ENCODE peak calls at places on chromosomes 11 and 22, in ten cellular contexts. N, K, P, R, S, Q, F, W, Z and I are unnamed samples.

GRCh38 chr22:42376721-42377177 is 55.5 kb downstream of the NFAM1 start:
- DNase-seq in R (no peak), F (peak), W (no peak), Z (peak), K (peak), N (peak), P (no peak), S (no peak), Q (peak), I (no peak)

GRCh38 chr22:38135133-38135706 is 24.7 kb upstream of the BAIAP2L2 start:
- DNase-seq in W (peak), F (no peak), Z (no peak), Q (peak), S (no peak), K (no peak), R (no peak), N (peak), P (no peak), I (no peak)

GRCh38 chr11:70736461-70736860 is 338.1 kb downstream of the CTTN start:
- DNase-seq in P (no peak), F (no peak), R (no peak), Q (no peak), S (no peak), K (no peak), Z (no peak), N (no peak), W (no peak), I (no peak)

GRCh38 chr22:44348963-44349950 is 36.5 kb upstream of the SHISAL1 start:
- DNase-seq in R (no peak), S (no peak), Q (no peak), W (no peak), F (peak), N (no peak), Z (no peak), P (no peak), K (peak), I (no peak)

GRCh38 chr11:7677071-7677470 is 3.8 kb upstream of the CYB5R2 start:
- DNase-seq in K (no peak), N (no peak), F (no peak), S (no peak), R (no peak), W (no peak), Z (no peak), P (no peak), Q (peak), I (no peak)

GRCh38 chr11:22878039-22878438 is 17.8 kb upstream of the CCDC179 start:
- DNase-seq in S (no peak), Q (no peak), F (no peak), P (no peak), K (no peak), N (no peak), R (no peak), W (no peak), Z (no peak), I (no peak)

GRCh38 chr22:24485608-24486007 is 9.5 kb upstream of the UPB1 start:
- DNase-seq in P (no peak), S (no peak), F (no peak), R (no peak), N (peak), W (peak), Z (no peak), K (no peak), Q (no peak), I (no peak)

GRCh38 chr22:44360686-44361381 is 48.1 kb upstream of the SHISAL1 start:
- DNase-seq in F (peak), Q (peak), N (no peak), R (no peak), K (peak), Z (peak), P (no peak), W (no peak), S (no peak), I (no peak)

GRCh38 chr11:17012712-17013547 is 1.3 kb downstream of the PLEKHA7 start:
- DNase-seq in R (no peak), Z (peak), Q (no peak), F (peak), N (no peak), S (no peak), P (no peak), K (peak), W (no peak), I (no peak)

GRCh38 chr11:35539781-35540281 is 14.4 kb upstream of the PAMR1 start:
- DNase-seq in F (peak), Q (peak), R (no peak), S (no peak), W (no peak), Z (peak), N (no peak), P (no peak), K (no peak), I (no peak)

GRCh38 chr11:10108901-10109665 is 184.9 kb downstream of the SBF2 start:
- DNase-seq in N (no peak), W (no peak), Z (no peak), F (no peak), P (no peak), Q (no peak), S (no peak), K (no peak), R (no peak), I (no peak)

GRCh38 chr22:20173720-20174119 is 22.9 kb upstream of the CCDC188 start:
- DNase-seq in K (no peak), P (no peak), S (no peak), F (no peak), R (no peak), Z (no peak), W (no peak), N (no peak), Q (no peak), I (no peak)

GRCh38 chr11:118415739-118416068 is 14.3 kb downstream of the ATP5MG start:
- DNase-seq in P (no peak), K (peak), F (peak), Q (peak), N (peak), S (no peak), Z (no peak), R (no peak), W (peak), I (no peak)

GRCh38 chr11:111718436-111719325 is 47.5 kb downstream of the PPP2R1B start:
- DNase-seq in S (no peak), F (no peak), Z (no peak), K (no peak), R (no peak), Q (no peak), N (no peak), P (no peak), W (no peak), I (no peak)

GRCh38 chr11:110046759-110047386 is 46.3 kb upstream of the ZC3H12C start:
- DNase-seq in S (no peak), F (no peak), W (no peak), P (no peak), Q (no peak), K (no peak), R (no peak), Z (no peak), N (no peak), I (no peak)

GRCh38 chr11:47905358-47906059 is 57.4 kb upstream of the NUP160 start:
- DNase-seq in P (no peak), Q (no peak), R (no peak), N (no peak), W (no peak), K (no peak), F (no peak), Z (no peak), S (no peak), I (no peak)

GRCh38 chr11:22797081-22797480 is 32.5 kb downstream of the SVIP start:
- DNase-seq in N (no peak), W (no peak), F (no peak), S (no peak), Q (no peak), P (no peak), K (no peak), R (no peak), Z (no peak), I (no peak)

GRCh38 chr11:38503876-38504275 is 1905.8 kb upstream of the RAG2 start:
- DNase-seq in P (no peak), K (no peak), R (no peak), F (no peak), S (no peak), N (no peak), W (no peak), Z (no peak), Q (no peak), I (no peak)

GRCh38 chr11:61911701-61912529 is 5.5 kb downstream of the RAB3IL1 start:
- DNase-seq in P (no peak), W (no peak), S (no peak), F (peak), Z (peak), N (no peak), R (no peak), Q (no peak), K (no peak), I (no peak)

GRCh38 chr11:76459299-76459698 is 14.5 kb downstream of the EMSY start:
- DNase-seq in R (no peak), P (no peak), Z (no peak), Q (no peak), W (no peak), K (peak), N (no peak), S (no peak), F (no peak), I (no peak)

GRCh38 chr22:46568102-46568809 is 30.8 kb upstream of the CELSR1 start:
- DNase-seq in Z (peak), Q (no peak), F (no peak), S (no peak), W (no peak), P (no peak), R (no peak), K (no peak), N (no peak), I (no peak)

GRCh38 chr11:46896719-46897406 is 21.5 kb downstream of the LRP4 start:
- DNase-seq in N (peak), P (no peak), Z (no peak), W (no peak), Q (no peak), R (no peak), K (peak), S (no peak), F (no peak), I (no peak)

GRCh38 chr22:19419464-19420178 is 11.9 kb downstream of the HIRA start:
- DNase-seq in R (no peak), F (no peak), Z (no peak), P (no peak), N (peak), W (peak), S (peak), Q (no peak), K (no peak), I (peak)

GRCh38 chr22:44455151-44455962 is 42.7 kb downstream of the RTL6 start:
- DNase-seq in Z (no peak), Q (no peak), R (no peak), W (peak), K (no peak), F (no peak), P (peak), S (peak), N (peak), I (no peak)

GRCh38 chr11:31340903-31341572 is 28.5 kb downstream of the DCDC1 start:
- DNase-seq in F (peak), R (no peak), P (no peak), W (peak), Q (no peak), K (peak), S (no peak), Z (no peak), N (peak), I (no peak)

GRCh38 chr11:1655168-1656060 is 25.8 kb downstream of the KRTAP5-5 start:
- DNase-seq in P (no peak), R (no peak), N (peak), Z (no peak), K (no peak), Q (no peak), F (no peak), S (no peak), W (no peak), I (no peak)

GRCh38 chr11:73851046-73851764 is 25.4 kb downstream of the COA4 start:
- DNase-seq in N (no peak), K (no peak), R (no peak), S (no peak), W (no peak), Z (no peak), F (no peak), Q (no peak), P (no peak), I (no peak)

GRCh38 chr11:13135385-13136271 is 126.5 kb downstream of the RASSF10 start:
- DNase-seq in S (no peak), P (no peak), Z (no peak), N (no peak), F (peak), R (no peak), K (peak), Q (peak), W (no peak), I (no peak)

GRCh38 chr11:35073691-35074382 is 65.1 kb upstream of the CD44 start:
- DNase-seq in F (no peak), W (peak), N (no peak), S (no peak), Z (no peak), R (no peak), K (no peak), P (no peak), Q (no peak), I (no peak)

GRCh38 chr22:48753752-48754517 is 1073.7 kb downstream of the BRD1 start:
- DNase-seq in F (no peak), K (no peak), Q (no peak), P (no peak), S (no peak), W (no peak), Z (no peak), N (no peak), R (no peak), I (no peak)

GRCh38 chr11:3153291-3153861 is 11.7 kb downstream of the OSBPL5 start:
- DNase-seq in S (no peak), P (no peak), R (no peak), Z (peak), W (no peak), N (no peak), Q (peak), K (no peak), F (peak), I (no peak)

GRCh38 chr11:8814209-8814922 is 96.6 kb upstream of the AKIP1 start:
- DNase-seq in N (no peak), R (no peak), K (no peak), P (no peak), S (no peak), F (peak), Z (no peak), W (no peak), Q (no peak), I (no peak)

GRCh38 chr11:118532091-118532490 is 1.1 kb downstream of the TMEM25 start:
- DNase-seq in N (no peak), Q (no peak), W (no peak), R (no peak), P (no peak), K (no peak), Z (no peak), F (no peak), S (no peak), I (no peak)

GRCh38 chr22:33785283-33785991 is 134.8 kb downstream of the LARGE1 start:
- DNase-seq in N (no peak), S (no peak), Q (peak), K (no peak), W (no peak), Z (no peak), R (no peak), F (no peak), P (no peak), I (no peak)

GRCh38 chr11:96271777-96272176 is 71.2 kb downstream of the MAML2 start:
- DNase-seq in N (no peak), W (no peak), S (no peak), Z (no peak), K (no peak), F (no peak), P (no peak), Q (no peak), R (no peak), I (no peak)

GRCh38 chr11:117176186-117176585 is 2.4 kb upstream of the SIDT2 start:
- DNase-seq in F (no peak), Q (no peak), P (no peak), S (no peak), W (no peak), Z (no peak), R (no peak), K (no peak), N (no peak), I (no peak)